ENCODE peak calls at places on chromosomes 4 and X, in five cellular contexts. V, F, I, P and W are unnamed samples.

GRCh38 chr4:183905593-183906485 is 732 bp downstream of the STOX2 start:
- DNase-seq in P (no peak), F (no peak), I (peak), V (no peak), W (no peak)

GRCh38 chr4:140233811-140234696 is 80.1 kb upstream of the MAML3 start:
- DNase-seq in F (no peak), I (peak), P (peak), V (no peak), W (peak)

GRCh38 chrX:153875391-153876111 is 10.4 kb downstream of the L1CAM start:
- DNase-seq in I (peak), V (peak), F (peak), P (no peak), W (no peak)

GRCh38 chr4:7947927-7948326 is 8.3 kb upstream of the AFAP1 start:
- DNase-seq in V (no peak), P (no peak), F (no peak), I (no peak), W (no peak)

GRCh38 chrX:17459596-17459995 is 84.6 kb downstream of the NHS start:
- DNase-seq in V (no peak), I (no peak), P (no peak), F (no peak), W (no peak)

GRCh38 chr4:24750106-24750505 is 45.3 kb upstream of the SOD3 start:
- DNase-seq in V (no peak), I (no peak), F (no peak), P (no peak), W (no peak)

GRCh38 chrX:130084651-130085237 is 25.6 kb downstream of the ELF4 start:
- DNase-seq in I (no peak), V (no peak), F (no peak), P (peak), W (no peak)

GRCh38 chrX:18789916-18790315 is 82.5 kb downstream of the PPEF1 start:
- DNase-seq in V (no peak), I (no peak), P (no peak), F (no peak), W (no peak)

GRCh38 chr4:70651864-70652506 is 14.3 kb downstream of the JCHAIN start:
- DNase-seq in P (no peak), V (no peak), F (no peak), I (peak), W (no peak)

GRCh38 chrX:85243155-85243554 is 424 bp downstream of the SATL1 start:
- DNase-seq in I (no peak), V (no peak), F (no peak), P (no peak), W (no peak)

GRCh38 chrX:52346462-52347165 is 22.2 kb upstream of the XAGE2 start:
- DNase-seq in P (no peak), I (no peak), F (no peak), V (no peak), W (no peak)

GRCh38 chr4:87236851-87237250 is 16.4 kb upstream of the KLHL8 start:
- DNase-seq in F (no peak), I (no peak), V (no peak), P (no peak), W (no peak)

GRCh38 chrX:80816051-80816450 is 6.4 kb upstream of the BRWD3 start:
- DNase-seq in V (no peak), P (no peak), I (no peak), F (no peak), W (no peak)

GRCh38 chrX:1484638-1485019 is 31.9 kb upstream of the ASMTL start:
- DNase-seq in P (no peak), V (no peak), I (no peak), F (no peak), W (no peak)

GRCh38 chr4:40769266-40769665 is 19.5 kb downstream of the NSUN7 start:
- DNase-seq in I (no peak), P (no peak), V (no peak), F (no peak), W (peak)

GRCh38 chrX:38627683-38628082 is 66.3 kb downstream of the TSPAN7 start:
- DNase-seq in I (no peak), P (no peak), F (no peak), V (no peak), W (no peak)

GRCh38 chr4:26490111-26490979 is at the start of gene CCKAR:
- DNase-seq in V (no peak), I (no peak), P (no peak), F (no peak), W (no peak)

GRCh38 chrX:42093756-42094155 is 170.4 kb upstream of the CASK start:
- DNase-seq in I (no peak), V (no peak), P (no peak), F (no peak), W (no peak)

GRCh38 chrX:56790778-56791177 is 61.7 kb downstream of the NBDY start:
- DNase-seq in F (no peak), I (no peak), P (no peak), V (no peak), W (no peak)

GRCh38 chr4:105894570-105895323 is 524 bp upstream of the NPNT start:
- DNase-seq in P (no peak), V (no peak), I (no peak), F (no peak), W (no peak)

GRCh38 chr4:114464873-114465272 is 133.7 kb upstream of the UGT8 start:
- DNase-seq in P (no peak), I (no peak), F (no peak), V (no peak), W (no peak)

GRCh38 chr4:47639531-47639930 is 154.5 kb downstream of the ATP10D start:
- DNase-seq in V (no peak), F (no peak), P (no peak), I (no peak), W (no peak)

GRCh38 chrX:22950278-22951266 is 49.2 kb upstream of the DDX53 start:
- DNase-seq in V (no peak), F (no peak), P (peak), I (peak), W (peak)

GRCh38 chr4:171812377-171813194 is 618 bp upstream of the GALNTL6 start:
- DNase-seq in F (no peak), P (peak), I (peak), V (no peak), W (no peak)

GRCh38 chr4:185141777-185142176 is 1.3 kb upstream of the SLC25A4 start:
- DNase-seq in I (no peak), P (no peak), F (no peak), V (no peak), W (no peak)

GRCh38 chrX:49842603-49843002 is 13.5 kb downstream of the PAGE4 start:
- DNase-seq in V (no peak), P (no peak), I (no peak), F (no peak), W (no peak)

GRCh38 chrX:9249452-9249851 is 215.4 kb upstream of the TBL1X start:
- DNase-seq in I (no peak), V (no peak), F (no peak), P (no peak), W (no peak)